ENCODE peak calls at places on chromosome 18, in seven cellular contexts. C is AG08396, T is Calu3, D is amniotic stem cell, E is GM23338, G is midbrain, H is transverse colon. K is an unnamed sample.

GRCh38 chr18:7521226-7521856 is 45.8 kb upstream of the PTPRM start:
- DNase-seq in C (no peak), T (no peak), D (no peak), E (peak; percentile 10), G (no peak), H (no peak), K (no peak)

GRCh38 chr18:12976305-12976704 is 14.9 kb upstream of the CEP192 start:
- DNase-seq in C (no peak), T (no peak), D (no peak), E (no peak), G (no peak), H (no peak), K (no peak)

GRCh38 chr18:39675358-39675757 is 2109.8 kb upstream of the CELF4 start:
- DNase-seq in C (peak; percentile 22), T (no peak), D (no peak), E (no peak), G (no peak), H (no peak), K (no peak)

GRCh38 chr18:47915229-47915628 is 15.2 kb downstream of the SMAD2 start:
- DNase-seq in C (no peak), T (no peak), D (no peak), E (no peak), G (no peak), H (no peak), K (no peak)

GRCh38 chr18:60024857-60025256 is 125.1 kb downstream of the PMAIP1 start:
- DNase-seq in C (no peak), T (no peak), D (no peak), E (no peak), G (no peak), H (no peak), K (no peak)

GRCh38 chr18:46445914-46446313 is 211.1 kb downstream of the LOXHD1 start:
- DNase-seq in C (no peak), T (no peak), D (no peak), E (no peak), G (no peak), H (no peak), K (no peak)

GRCh38 chr18:77472486-77472885 is 222.8 kb downstream of the GALR1 start:
- DNase-seq in C (no peak), T (no peak), D (no peak), E (no peak), G (no peak), H (no peak), K (no peak)

GRCh38 chr18:9673296-9674251 is 34.5 kb upstream of the RAB31 start:
- DNase-seq in C (peak; percentile 57), T (peak; percentile 81), D (no peak), E (peak; percentile 70), G (peak; percentile 35), H (peak; percentile 56), K (peak; percentile 61)

GRCh38 chr18:48897531-48897930 is 53.2 kb downstream of the SMAD7 start:
- DNase-seq in C (peak; percentile 36), T (no peak), D (no peak), E (no peak), G (no peak), H (no peak), K (no peak)

GRCh38 chr18:70165936-70166335 is 39.6 kb downstream of the RTTN start:
- DNase-seq in C (no peak), T (no peak), D (no peak), E (no peak), G (no peak), H (no peak), K (no peak)

GRCh38 chr18:78525364-78526111 is 454.1 kb upstream of the SALL3 start:
- DNase-seq in C (no peak), T (no peak), D (no peak), E (no peak), G (peak; percentile 6), H (no peak), K (no peak)

GRCh38 chr18:62384610-62385097 is 59.5 kb downstream of the TNFRSF11A start:
- DNase-seq in C (no peak), T (no peak), D (no peak), E (peak; percentile 58), G (no peak), H (no peak), K (no peak)

GRCh38 chr18:42030586-42031182 is 75.7 kb downstream of the PIK3C3 start:
- DNase-seq in C (peak; percentile 45), T (peak; percentile 37), D (no peak), E (peak; percentile 67), G (peak; percentile 9), H (no peak), K (no peak)

GRCh38 chr18:56565596-56566355 is 72.6 kb downstream of the TXNL1 start:
- DNase-seq in C (peak; percentile 35), T (peak; percentile 32), D (no peak), E (no peak), G (no peak), H (no peak), K (no peak)

GRCh38 chr18:12421732-12422131 is 14.0 kb downstream of the PRELID3A start:
- DNase-seq in C (no peak), T (no peak), D (no peak), E (peak; percentile 53), G (no peak), H (no peak), K (no peak)